ENCODE peak calls at places on chromosomes 16 and 17, in six cellular contexts. F is aorta; X is GM23248; K is endothelial cell of umbilical vein; N is CD4-positive, CD25-positive, alpha-beta regulatory T cell; C is upper lobe of right lung. S is an unnamed sample.

GRCh38 chr17:64183815-64184397 is 54.0 kb upstream of the ERN1 start:
- DNase-seq in F (no peak), X (peak; percentile 77), K (peak; percentile 6), N (peak; percentile 48), C (no peak), S (no peak)

GRCh38 chr16:86303787-86304685 is 206.3 kb upstream of the FOXF1 start:
- DNase-seq in F (no peak), X (no peak), K (no peak), N (no peak), C (no peak), S (peak; percentile 82)

GRCh38 chr16:64321066-64321465 is 800.8 kb downstream of the CDH11 start:
- DNase-seq in F (no peak), X (no peak), K (no peak), N (no peak), C (no peak), S (no peak)

GRCh38 chr17:65711671-65712276 is 150.3 kb upstream of the AXIN2 start:
- DNase-seq in F (no peak), X (no peak), K (no peak), N (peak; percentile 53), C (no peak), S (no peak)

GRCh38 chr17:41510251-41511065 is 5.0 kb upstream of the KRT13 start:
- DNase-seq in F (no peak), X (no peak), K (no peak), N (no peak), C (no peak), S (no peak)

GRCh38 chr16:50699345-50700159 is 6.1 kb downstream of the NOD2 start:
- DNase-seq in F (peak; percentile 82), X (peak; percentile 75), K (no peak), N (no peak), C (no peak), S (peak; percentile 74)

GRCh38 chr16:85908444-85908843 is 9.5 kb downstream of the IRF8 start:
- DNase-seq in F (peak; percentile 9), X (no peak), K (no peak), N (no peak), C (no peak), S (peak; percentile 18)

GRCh38 chr16:10619271-10619849 is 39.0 kb upstream of the EMP2 start:
- DNase-seq in F (no peak), X (peak; percentile 31), K (no peak), N (peak; percentile 17), C (peak; percentile 85), S (no peak)

GRCh38 chr16:82481455-82481854 is 145.3 kb upstream of the CDH13 start:
- DNase-seq in F (no peak), X (peak; percentile 24), K (no peak), N (no peak), C (no peak), S (no peak)

GRCh38 chr17:1730345-1731193 is 6.1 kb downstream of the WDR81 start:
- DNase-seq in F (peak; percentile 93), X (peak; percentile 93), K (no peak), N (no peak), C (peak; percentile 86), S (peak; percentile 94)

GRCh38 chr17:76442341-76443338 is 10.3 kb downstream of the UBE2O start:
- DNase-seq in F (peak; percentile 44), X (no peak), K (peak; percentile 30), N (peak; percentile 45), C (no peak), S (no peak)

DNA sequence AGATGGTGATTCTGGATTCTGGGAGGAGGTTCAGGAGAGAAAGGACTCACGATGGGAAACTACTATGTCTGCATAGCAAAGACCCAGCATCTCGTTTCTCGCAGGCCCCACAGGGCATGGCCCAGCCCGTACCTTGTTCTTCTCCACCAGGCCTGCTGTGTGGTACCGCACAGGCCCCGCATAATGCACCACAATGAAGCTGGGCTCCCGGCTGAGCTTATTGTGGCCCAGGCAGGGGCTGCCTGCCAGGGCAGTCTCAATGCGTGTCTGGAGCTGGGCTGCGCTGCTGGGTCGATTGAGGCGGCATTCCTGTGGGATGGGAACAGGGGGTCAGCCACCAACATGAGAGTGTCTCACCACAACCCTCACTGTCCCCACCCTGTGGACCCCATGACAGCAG is 20.4 kb downstream of the ZNHIT3 start:
- DNase-seq in F (no peak), X (no peak), K (no peak), N (no peak), C (no peak), S (no peak)
- H3K36me3 ChIP-seq in F (no peaks in the 10 kb centered on the region), X (peaks cover 6% of the 10 kb centered on the region), K (peaks cover 6% of the 10 kb centered on the region), N (peaks cover 32% of the 10 kb centered on the region), C (peaks cover 36% of the 10 kb centered on the region), S (peaks cover 19% of the 10 kb centered on the region)

GRCh38 chr17:28641579-28641978 is 3.4 kb downstream of the BLTP2 start:
- DNase-seq in F (no peak), X (no peak), K (no peak), N (no peak), C (no peak), S (no peak)
- H3K36me3 ChIP-seq in F (peaks cover 5% of the 10 kb centered on the region), X (peaks cover 62% of the 10 kb centered on the region), K (peaks cover 43% of the 10 kb centered on the region), N (peaks cover 59% of the 10 kb centered on the region), C (peaks cover 66% of the 10 kb centered on the region), S (peaks cover 53% of the 10 kb centered on the region)

DNA sequence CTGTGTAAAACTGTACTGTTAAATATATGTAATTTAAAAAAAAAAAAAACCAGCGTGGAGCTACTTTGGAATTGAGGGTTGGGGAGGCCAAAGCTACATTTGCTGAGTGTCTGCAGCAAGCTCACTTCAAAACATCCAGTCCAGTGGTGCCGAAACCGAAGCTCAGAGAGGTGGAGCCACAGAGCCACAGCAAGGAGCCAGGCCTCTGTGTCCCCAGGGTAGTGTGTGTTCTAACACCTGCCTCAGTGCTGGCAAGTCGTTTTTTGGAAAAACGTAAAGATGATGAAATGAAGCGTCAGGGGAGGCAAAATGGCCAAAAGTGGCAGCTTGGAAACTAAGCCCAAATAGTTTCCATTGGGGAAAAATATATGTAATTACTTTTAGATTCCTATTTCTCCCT is 36.1 kb upstream of the MRC2 start:
- DNase-seq in F (no peak), X (no peak), K (no peak), N (no peak), C (no peak), S (no peak)
- H3K36me3 ChIP-seq in F (no peaks in the 10 kb centered on the region), X (peaks cover 33% of the 10 kb centered on the region), K (no peaks in the 10 kb centered on the region), N (peaks cover 49% of the 10 kb centered on the region), C (peaks cover 49% of the 10 kb centered on the region), S (peaks cover 15% of the 10 kb centered on the region)

DNA sequence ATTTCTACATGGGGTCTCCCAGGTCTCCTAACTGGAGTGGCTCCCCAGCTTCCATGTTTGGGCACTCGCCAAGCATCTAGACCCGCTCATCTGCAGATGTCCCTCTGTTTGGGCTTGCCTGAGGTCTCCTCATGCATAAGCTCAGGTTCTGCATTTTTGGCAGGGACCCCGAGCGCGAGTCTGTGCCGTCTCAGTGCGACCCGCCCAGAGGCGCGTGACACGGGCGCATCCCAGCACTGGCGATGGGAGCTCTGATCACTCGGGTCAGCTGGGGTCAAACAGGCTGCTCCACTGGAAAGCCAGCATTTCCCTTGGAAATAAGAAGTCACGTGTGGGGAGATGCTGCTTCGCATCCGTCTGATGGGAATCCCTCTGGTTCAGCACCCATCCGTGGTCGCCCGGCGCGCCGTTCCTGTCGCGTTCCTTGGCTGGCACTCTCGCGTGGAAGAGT is 56.9 kb upstream of the FASN start:
- DNase-seq in F (no peak), X (no peak), K (no peak), N (no peak), C (no peak), S (peak; percentile 73)
- H3K36me3 ChIP-seq in F (no peaks in the 10 kb centered on the region), X (no peaks in the 10 kb centered on the region), K (peaks cover 2% of the 10 kb centered on the region), N (no peaks in the 10 kb centered on the region), C (no peaks in the 10 kb centered on the region), S (peaks cover 12% of the 10 kb centered on the region)

DNA sequence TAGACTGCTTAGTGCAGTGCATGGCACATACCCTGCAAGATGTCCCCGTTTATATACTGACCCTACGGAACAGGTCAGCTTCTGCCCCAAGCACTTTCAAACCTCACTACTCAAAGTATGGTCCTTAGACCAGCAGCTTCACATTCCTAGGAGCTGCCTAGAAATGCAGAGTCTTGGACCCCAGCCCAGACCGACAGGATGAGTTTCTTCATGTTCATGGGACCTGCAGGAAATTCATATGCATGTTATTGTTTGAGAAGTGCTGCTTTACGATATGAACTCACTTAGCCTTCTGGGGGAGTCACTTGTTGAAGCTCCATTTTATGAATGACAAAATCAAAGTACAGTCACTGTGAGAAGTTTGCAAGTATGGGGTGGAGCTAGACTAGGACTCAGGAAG is 82.6 kb downstream of the DYNLRB2 start:
- DNase-seq in F (no peak), X (no peak), K (peak; percentile 84), N (no peak), C (no peak), S (no peak)
- H3K36me3 ChIP-seq in F (no peaks in the 10 kb centered on the region), X (peaks cover 3% of the 10 kb centered on the region), K (peaks cover 4% of the 10 kb centered on the region), N (peaks cover 11% of the 10 kb centered on the region), C (no peaks in the 10 kb centered on the region), S (no peaks in the 10 kb centered on the region)

GRCh38 chr16:28136751-28137434 is 73.4 kb upstream of the GSG1L start:
- DNase-seq in F (no peak), X (no peak), K (no peak), N (peak; percentile 82), C (no peak), S (no peak)

GRCh38 chr16:28133666-28134065 is 70.2 kb upstream of the GSG1L start:
- DNase-seq in F (no peak), X (no peak), K (no peak), N (no peak), C (no peak), S (no peak)

GRCh38 chr16:28140788-28141618 is 70.8 kb downstream of the XPO6 start:
- DNase-seq in F (no peak), X (no peak), K (no peak), N (peak; percentile 91), C (no peak), S (no peak)

DNA sequence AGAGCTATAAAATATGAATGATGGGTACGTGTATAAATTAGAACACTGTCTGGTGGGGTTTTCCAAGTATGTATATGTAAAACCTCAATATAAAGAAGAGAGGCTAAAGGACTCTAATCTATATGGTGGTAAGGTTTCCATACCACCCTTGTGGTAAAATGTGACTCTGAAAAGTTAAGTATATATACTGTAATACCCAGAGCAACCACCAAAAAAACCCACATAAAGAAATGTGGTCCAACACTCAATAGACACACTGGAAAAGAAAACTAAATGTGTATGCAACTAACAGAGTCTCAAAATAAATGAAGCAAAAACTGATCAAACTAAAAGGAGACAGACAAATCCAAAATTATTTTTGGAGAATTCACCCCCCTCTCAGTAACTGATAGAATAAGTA is 72.2 kb downstream of the XPO6 start:
- DNase-seq in F (no peak), X (peak; percentile 10), K (no peak), N (peak; percentile 29), C (no peak), S (no peak)
- H3K36me3 ChIP-seq in F (no peaks in the 10 kb centered on the region), X (peaks cover 42% of the 10 kb centered on the region), K (peaks cover 10% of the 10 kb centered on the region), N (peaks cover 23% of the 10 kb centered on the region), C (peaks cover 41% of the 10 kb centered on the region), S (peaks cover 10% of the 10 kb centered on the region)

DNA sequence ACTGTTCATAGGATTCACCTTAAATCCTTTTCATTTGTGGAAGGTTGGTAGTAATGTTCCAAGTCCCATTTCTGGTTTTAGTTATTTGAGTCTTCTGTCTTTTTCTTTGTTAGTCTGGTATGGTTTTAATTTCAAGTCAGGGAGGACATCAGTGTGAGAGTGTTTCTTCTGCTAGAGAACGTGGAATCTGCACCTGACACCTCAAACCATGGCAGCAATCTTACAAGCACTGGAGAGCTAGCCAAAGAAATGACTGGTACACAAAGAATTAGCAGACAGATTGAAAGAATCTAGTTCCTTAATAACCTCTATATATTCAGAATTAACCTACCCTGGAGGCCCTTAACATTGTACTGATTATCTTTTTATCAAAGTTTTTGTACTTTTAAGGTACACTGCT is 50.2 kb downstream of the CHCT1 start:
- DNase-seq in F (no peak), X (no peak), K (no peak), N (no peak), C (no peak), S (no peak)
- H3K36me3 ChIP-seq in F (peaks cover 3% of the 10 kb centered on the region), X (peaks cover 26% of the 10 kb centered on the region), K (peaks cover 5% of the 10 kb centered on the region), N (peaks cover 29% of the 10 kb centered on the region), C (peaks cover 37% of the 10 kb centered on the region), S (no peaks in the 10 kb centered on the region)